ENCODE peak calls at places on chromosomes 1 and 21, in seven cellular contexts. S is ovary, X is GM12878, D is tibial nerve, U is stomach, R is transverse colon, W is K562. H is an unnamed sample.

GRCh38 chr1:94514095-94514727 is 27.3 kb downstream of the F3 start:
- DNase-seq in S (no peak), X (no peak), D (peak; percentile 52), U (no peak), R (no peak), W (no peak), H (no peak)

GRCh38 chr1:94025383-94026340 is 95.3 kb downstream of the ABCA4 start:
- DNase-seq in S (no peak), X (peak; percentile 20), D (peak; percentile 70), U (no peak), R (no peak), W (peak; percentile 48), H (no peak)

GRCh38 chr1:183739082-183739481 is 65.8 kb upstream of the RGL1 start:
- DNase-seq in S (no peak), X (no peak), D (no peak), U (no peak), R (no peak), W (no peak), H (no peak)

GRCh38 chr21:44013380-44014088 is 1.4 kb downstream of the TRAPPC10 start:
- DNase-seq in S (no peak), X (peak; percentile 32), D (no peak), U (no peak), R (peak; percentile 23), W (no peak), H (no peak)

GRCh38 chr1:115089443-115090340 is at the start of gene TSPAN2:
- DNase-seq in S (peak; percentile 61), X (no peak), D (peak; percentile 28), U (peak; percentile 51), R (peak; percentile 78), W (peak; percentile 74), H (peak; percentile 98)

GRCh38 chr1:109895720-109896504 is 14.7 kb upstream of the CSF1 start:
- DNase-seq in S (no peak), X (no peak), D (no peak), U (no peak), R (no peak), W (peak; percentile 80), H (no peak)

GRCh38 chr1:228478912-228479665 is 8.1 kb upstream of the RNF187 start:
- DNase-seq in S (no peak), X (no peak), D (no peak), U (no peak), R (no peak), W (no peak), H (peak; percentile 47)

GRCh38 chr1:150798509-150798908 is 9.6 kb downstream of the CTSK start:
- DNase-seq in S (no peak), X (no peak), D (no peak), U (no peak), R (no peak), W (no peak), H (no peak)

GRCh38 chr21:35855463-35855862 is 204.9 kb downstream of the SETD4 start:
- DNase-seq in S (no peak), X (no peak), D (no peak), U (no peak), R (no peak), W (no peak), H (no peak)

GRCh38 chr1:54795841-54796468 is 5.2 kb downstream of the TTC22 start:
- DNase-seq in S (no peak), X (no peak), D (no peak), U (peak; percentile 83), R (peak; percentile 90), W (no peak), H (no peak)

GRCh38 chr1:32336963-32337675 is 1.1 kb upstream of the MARCKSL1 start:
- DNase-seq in S (no peak), X (peak; percentile 76), D (no peak), U (peak; percentile 50), R (peak; percentile 57), W (peak; percentile 49), H (no peak)

GRCh38 chr1:78549366-78549765 is 58.6 kb downstream of the PTGFR start:
- DNase-seq in S (no peak), X (no peak), D (no peak), U (no peak), R (no peak), W (no peak), H (no peak)

GRCh38 chr1:96721382-96722160 is at the start of gene PTBP2:
- DNase-seq in S (peak; percentile 88), X (peak; percentile 25), D (peak; percentile 71), U (peak; percentile 80), R (peak; percentile 84), W (peak; percentile 74), H (peak; percentile 88)

GRCh38 chr1:2811526-2811905 is 10.0 kb upstream of the TTC34 start:
- DNase-seq in S (no peak), X (no peak), D (no peak), U (no peak), R (no peak), W (no peak), H (no peak)

GRCh38 chr1:201119206-201119814 is 7.1 kb upstream of the CACNA1S start:
- DNase-seq in S (no peak), X (no peak), D (peak; percentile 26), U (peak; percentile 35), R (peak; percentile 31), W (peak; percentile 80), H (no peak)

GRCh38 chr1:2405588-2406295 is 6.6 kb downstream of the PEX10 start:
- DNase-seq in S (no peak), X (no peak), D (no peak), U (no peak), R (no peak), W (no peak), H (no peak)

GRCh38 chr1:226624526-226624925 is 76.0 kb downstream of the STUM start:
- DNase-seq in S (no peak), X (no peak), D (no peak), U (no peak), R (no peak), W (no peak), H (peak; percentile 54)

GRCh38 chr1:147337040-147337439 is 94.6 kb downstream of the CHD1L start:
- DNase-seq in S (no peak), X (no peak), D (no peak), U (no peak), R (no peak), W (no peak), H (no peak)

GRCh38 chr1:201719812-201720521 is 109.0 kb upstream of the IPO9 start:
- DNase-seq in S (peak; percentile 75), X (no peak), D (peak; percentile 81), U (no peak), R (peak; percentile 56), W (no peak), H (peak; percentile 96)

GRCh38 chr1:203632941-203633340 is 6.3 kb downstream of the ATP2B4 start:
- DNase-seq in S (no peak), X (no peak), D (no peak), U (no peak), R (no peak), W (no peak), H (peak; percentile 54)

GRCh38 chr1:98342556-98342955 is 319.0 kb upstream of the SNX7 start:
- DNase-seq in S (no peak), X (no peak), D (no peak), U (no peak), R (no peak), W (no peak), H (no peak)

GRCh38 chr1:53878492-53879105 is 11.0 kb downstream of the YIPF1 start:
- DNase-seq in S (no peak), X (no peak), D (no peak), U (no peak), R (no peak), W (peak; percentile 38), H (no peak)

GRCh38 chr1:45326627-45327591 is at the start of gene HPDL:
- DNase-seq in S (peak; percentile 80), X (no peak), D (peak; percentile 37), U (peak; percentile 66), R (peak; percentile 80), W (peak; percentile 4), H (peak; percentile 84)

GRCh38 chr1:154453577-154454352 is 48.3 kb upstream of the TDRD10 start:
- DNase-seq in S (no peak), X (no peak), D (no peak), U (no peak), R (no peak), W (no peak), H (no peak)

GRCh38 chr1:39453603-39454002 is 37.8 kb upstream of the BMP8A start:
- DNase-seq in S (peak; percentile 76), X (no peak), D (peak; percentile 88), U (peak; percentile 57), R (peak; percentile 56), W (no peak), H (peak; percentile 89)
- H3K36me3 ChIP-seq in S (no peaks in the 10 kb centered on the region), X (peaks cover 24% of the 10 kb centered on the region), D (peaks cover 8% of the 10 kb centered on the region), U (peaks cover 100% of the 10 kb centered on the region), R (peaks cover 12% of the 10 kb centered on the region), W (peaks cover 94% of the 10 kb centered on the region), H (peaks cover 94% of the 10 kb centered on the region)

GRCh38 chr1:198903203-198903602 is 264.4 kb downstream of the PTPRC start:
- DNase-seq in S (no peak), X (no peak), D (no peak), U (no peak), R (no peak), W (no peak), H (no peak)
- TF ChIP-seq EP300 in S (no peak), X (no peak), D (no peak), U (no peak), R (no peak), W (no peak), H (no peak)

DNA sequence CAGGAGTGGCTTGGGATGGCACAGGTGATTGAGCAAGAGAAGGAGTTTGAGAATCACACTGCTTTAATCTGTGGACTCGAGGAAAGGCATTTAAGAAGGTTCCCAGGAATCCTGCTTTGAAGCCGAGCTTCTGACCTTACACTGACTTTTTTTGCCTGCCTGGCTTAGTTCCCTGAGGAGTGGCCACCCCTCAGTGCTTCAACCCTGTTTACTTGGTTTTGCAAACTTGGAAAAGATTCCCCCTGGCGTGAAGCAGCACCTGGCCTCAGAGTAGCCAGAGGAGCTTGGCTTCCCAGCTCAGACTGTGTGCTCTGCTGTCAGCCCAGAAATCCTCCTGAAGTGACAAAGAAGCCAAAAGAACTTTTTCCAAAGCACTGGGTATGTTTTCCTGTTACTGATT is 48.5 kb upstream of the LDLRAP1 start:
- DNase-seq in S (no peak), X (no peak), D (no peak), U (no peak), R (no peak), W (no peak), H (no peak)
- H3K36me3 ChIP-seq in S (no peaks in the 10 kb centered on the region), X (peaks cover 17% of the 10 kb centered on the region), D (no peaks in the 10 kb centered on the region), U (peaks cover 97% of the 10 kb centered on the region), R (no peaks in the 10 kb centered on the region), W (peaks cover 81% of the 10 kb centered on the region), H (peaks cover 19% of the 10 kb centered on the region)

DNA sequence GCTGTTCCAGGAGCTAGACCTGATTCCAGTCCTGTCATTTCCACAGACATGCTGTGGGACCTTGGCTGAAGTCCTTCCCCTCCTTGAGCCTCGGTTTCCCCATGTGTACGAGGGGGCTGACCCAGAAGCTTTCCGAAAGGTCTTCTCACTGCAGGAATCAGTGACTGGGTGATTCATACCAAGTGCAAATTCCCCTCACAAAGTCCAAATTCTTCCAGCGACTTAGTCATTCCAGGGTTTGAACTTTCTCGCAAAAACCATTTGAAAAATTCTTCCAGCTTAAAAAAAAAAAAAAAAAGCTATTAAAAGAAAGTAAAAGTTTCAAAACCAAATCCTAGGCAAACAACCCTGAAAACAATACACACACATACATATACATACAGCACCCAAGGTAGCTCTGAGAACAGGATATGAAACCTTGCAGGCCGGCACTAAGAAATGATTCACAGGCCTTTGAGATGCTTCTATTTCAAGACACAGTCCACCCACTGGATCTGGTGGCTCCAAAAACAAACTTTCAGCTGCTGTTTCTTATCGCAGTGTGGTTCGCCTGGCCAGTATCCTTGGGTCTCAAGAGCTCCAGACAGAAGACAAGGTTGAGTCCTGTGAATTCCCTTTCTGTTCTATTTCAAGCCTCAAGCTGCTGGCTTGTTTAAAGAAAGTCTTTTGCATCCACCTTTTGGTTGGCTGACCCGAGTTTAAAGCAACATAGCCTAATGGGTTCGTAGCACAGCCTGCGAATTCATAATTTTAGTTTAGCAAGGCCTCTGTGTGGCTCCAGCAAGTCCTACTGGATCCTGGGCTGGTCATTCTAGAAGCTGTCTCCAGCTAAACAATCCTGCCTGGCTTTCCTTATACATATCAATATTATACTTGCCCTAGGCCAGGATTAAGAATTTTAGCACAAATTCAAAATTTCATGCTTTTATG is 18.0 kb upstream of the ID3 start:
- DNase-seq in S (no peak), X (peak; percentile 92), D (no peak), U (no peak), R (no peak), W (peak; percentile 50), H (peak; percentile 76)
- TF ChIP-seq EP300 in S (no peak), X (peak; percentile 75), D (no peak), U (no peak), R (no peak), W (no peak), H (no peak)